ENCODE peak calls at places on chromosomes 1 and 21, in five cellular contexts. O is H9, R is IMR-90, T is fibroblast of lung, F is tibial nerve. W is an unnamed sample.

GRCh38 chr1:227747382-227747781 is 12.1 kb downstream of the SNAP47 start:
- DNase-seq in T (no peak), R (no peak), O (no peak), F (no peak), W (no peak)

GRCh38 chr1:174166530-174167328 is 7.4 kb downstream of the RABGAP1L start:
- DNase-seq in R (no peak), O (no peak), F (no peak), T (no peak), W (no peak)

GRCh38 chr1:167548059-167548932 is 5.3 kb downstream of the CREG1 start:
- DNase-seq in T (peak), R (peak), O (no peak), F (no peak), W (no peak)

GRCh38 chr1:219797009-219797408 is 131.3 kb downstream of the SLC30A10 start:
- DNase-seq in O (no peak), T (peak), F (no peak), R (peak), W (no peak)

GRCh38 chr1:220235462-220235861 is 36.8 kb downstream of the RAB3GAP2 start:
- DNase-seq in F (no peak), O (no peak), T (no peak), R (peak), W (no peak)

GRCh38 chr1:178506669-178507068 is 6.2 kb upstream of the TEX35 start:
- DNase-seq in T (no peak), F (no peak), R (no peak), O (no peak), W (no peak)

GRCh38 chr1:110068646-110069301 is 1.7 kb downstream of the ALX3 start:
- DNase-seq in T (no peak), R (no peak), O (peak), F (no peak), W (no peak)

GRCh38 chr21:34085129-34085528 is 11.8 kb downstream of the MRPS6 start:
- DNase-seq in R (no peak), O (no peak), T (no peak), F (no peak), W (no peak)

GRCh38 chr1:81463889-81464288 is 336.8 kb upstream of the ADGRL2 start:
- DNase-seq in T (no peak), F (no peak), R (no peak), O (no peak), W (no peak)

GRCh38 chr1:62250126-62250726 is 55.6 kb downstream of the L1TD1 start:
- DNase-seq in F (no peak), R (no peak), T (no peak), O (no peak), W (no peak)

GRCh38 chr1:46152021-46152420 is 19.6 kb upstream of the PIK3R3 start:
- DNase-seq in R (peak), F (no peak), T (peak), O (no peak), W (no peak)

GRCh38 chr21:44051462-44051941 is 39.4 kb downstream of the TRAPPC10 start:
- DNase-seq in R (peak), F (no peak), T (peak), O (no peak), W (no peak)

GRCh38 chr1:40264354-40264781 is 6.3 kb downstream of the ZMPSTE24 start:
- DNase-seq in R (peak), T (peak), F (no peak), O (no peak), W (no peak)

GRCh38 chr1:186609183-186609582 is 71.0 kb downstream of the PTGS2 start:
- DNase-seq in R (no peak), F (no peak), O (no peak), T (no peak), W (no peak)

GRCh38 chr1:173916667-173917066 is 460 bp downstream of the SERPINC1 start:
- DNase-seq in T (no peak), R (no peak), F (no peak), O (no peak), W (no peak)

GRCh38 chr1:226569879-226570547 is 21.4 kb downstream of the STUM start:
- DNase-seq in O (peak), F (no peak), R (no peak), T (no peak), W (no peak)

GRCh38 chr1:112011231-112011630 is 21.8 kb upstream of the KCND3 start:
- DNase-seq in R (peak), F (no peak), T (peak), O (no peak), W (no peak)

GRCh38 chr1:171913385-171913784 is 72.1 kb downstream of the DNM3 start:
- DNase-seq in R (no peak), T (peak), O (no peak), F (peak), W (no peak)

GRCh38 chr1:54571803-54572202 is 23.8 kb downstream of the ACOT11 start:
- DNase-seq in R (no peak), O (peak), F (no peak), T (no peak), W (no peak)

GRCh38 chr1:11692899-11693590 is 1.5 kb downstream of the DRAXIN start:
- DNase-seq in O (no peak), F (no peak), R (peak), T (peak), W (no peak)

DNA sequence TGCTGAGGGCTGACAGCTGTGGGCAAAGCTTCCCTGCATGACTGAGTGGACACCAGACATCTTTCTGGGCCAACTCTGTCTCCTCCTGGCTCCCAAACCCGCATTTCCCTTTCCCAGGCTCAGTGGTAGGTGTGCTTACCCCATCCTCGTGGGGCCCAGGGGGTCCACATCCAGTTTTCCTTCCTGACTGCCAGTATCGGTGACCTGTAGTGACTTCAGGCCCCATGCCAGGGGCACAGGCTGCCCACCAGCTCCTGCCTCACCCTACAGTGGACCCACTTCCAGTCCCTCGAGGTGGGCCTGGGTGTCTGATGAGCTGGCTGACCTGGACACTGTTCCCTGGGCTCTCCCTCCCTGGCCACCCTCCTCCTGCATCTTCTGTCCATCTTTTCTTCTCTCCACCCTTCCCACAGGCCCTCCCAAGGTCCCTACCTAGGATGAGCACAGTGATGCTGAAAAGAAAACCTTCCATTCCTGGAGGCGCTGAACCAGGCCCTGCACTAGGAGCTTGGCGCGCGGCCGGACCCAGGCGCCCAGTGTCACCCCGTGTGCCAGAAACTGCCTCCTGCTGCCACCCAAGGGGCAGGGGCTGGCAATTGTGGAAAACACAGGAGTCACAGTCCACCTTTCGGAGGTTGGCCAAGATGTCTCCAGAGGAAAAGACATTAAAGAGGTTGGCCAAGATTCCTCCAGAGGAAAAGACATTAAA is 67.1 kb downstream of the RUNX3 start:
- DNase-seq in F (no peak), T (no peak), O (no peak), R (no peak), W (no peak)
- TF ChIP-seq CTCF in F (no peak), T (no peak), O (no peak), R (no peak), W (no peak)

GRCh38 chr21:41501919-41502318 is 6.0 kb downstream of the TMPRSS2 start:
- DNase-seq in F (no peak), O (no peak), R (no peak), T (peak), W (no peak)
- TF ChIP-seq CTCF in F (no peak), O (no peak), R (no peak), T (no peak), W (no peak)

DNA sequence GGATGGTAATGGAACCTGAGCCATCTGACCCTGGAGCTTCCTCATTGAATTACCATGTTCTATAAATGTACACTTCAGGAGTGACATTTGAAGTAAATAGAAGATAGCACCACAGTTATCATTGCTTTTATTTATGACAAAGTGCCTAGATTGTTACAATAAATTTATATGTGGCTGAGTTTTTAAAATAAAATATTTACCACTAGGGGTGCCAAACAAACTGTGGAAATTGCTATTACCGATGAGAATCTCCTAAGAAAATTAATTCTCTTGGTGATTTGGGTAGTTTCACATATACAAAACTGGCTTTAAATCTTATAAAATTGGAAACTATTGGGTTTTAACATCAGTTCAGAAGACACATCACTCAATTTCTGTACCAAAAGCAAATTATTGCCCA is 1.4 kb upstream of the TNR start:
- DNase-seq in O (no peak), F (no peak), R (no peak), T (no peak), W (no peak)
- TF ChIP-seq CTCF in O (peak), F (no peak), R (peak), T (no peak), W (peak)

GRCh38 chr1:175317309-175317708 is 124.7 kb upstream of the KIAA0040 start:
- DNase-seq in F (peak), R (no peak), O (peak), T (no peak), W (no peak)
- TF ChIP-seq CTCF in F (peak), R (no peak), O (peak), T (peak), W (peak)

GRCh38 chr1:156052862-156053769 is 482 bp downstream of the UBQLN4 start:
- DNase-seq in T (peak), F (peak), R (peak), O (peak), W (no peak)

GRCh38 chr1:156054500-156055342 is at the start of gene LAMTOR2:
- DNase-seq in O (peak), T (peak), F (peak), R (peak), W (peak)

GRCh38 chr1:156055649-156056048 is 1.1 kb downstream of the LAMTOR2 start:
- DNase-seq in R (no peak), T (no peak), O (no peak), F (no peak), W (no peak)

GRCh38 chr1:156055343-156055645 is 712 bp downstream of the LAMTOR2 start:
- DNase-seq in R (no peak), O (no peak), T (no peak), F (no peak), W (no peak)

GRCh38 chr1:156053770-156054499 is at the start of gene UBQLN4:
- DNase-seq in T (peak), F (peak), O (peak), R (peak), W (peak)
- TF ChIP-seq CTCF in T (peak), F (peak), O (peak), R (peak), W (peak)

W was measured in D721Med.